ENCODE peak calls at places on chromosomes 6 and 20, in four cellular contexts. R is HepG2, P is WTC11, J is K562. U is an unnamed sample.

GRCh38 chr20:50629675-50630055 is 61.7 kb downstream of the RIPOR3 start:
- DNase-seq in P (no peak), R (no peak), J (no peak), U (no peak)

GRCh38 chr6:163485388-163485851 is 70.9 kb downstream of the QKI start:
- DNase-seq in J (peak; percentile 13), P (no peak), R (no peak), U (no peak)

GRCh38 chr20:35129647-35130069 is 17.5 kb downstream of the EDEM2 start:
- DNase-seq in P (no peak), J (no peak), R (peak; percentile 75), U (no peak)

GRCh38 chr6:1758076-1758679 is 148.5 kb downstream of the FOXC1 start:
- DNase-seq in R (no peak), J (no peak), P (no peak), U (no peak)

GRCh38 chr6:32581275-32582095 is 8.2 kb downstream of the HLA-DRB1 start:
- DNase-seq in R (no peak), J (no peak), P (no peak), U (no peak)

GRCh38 chr6:24238700-24239099 is 112.7 kb downstream of the NRSN1 start:
- DNase-seq in P (no peak), R (no peak), J (no peak), U (no peak)

GRCh38 chr6:150924808-150925654 is 59.5 kb downstream of the MTHFD1L start:
- DNase-seq in J (no peak), P (no peak), R (no peak), U (no peak)

GRCh38 chr20:49510562-49511117 is 28.2 kb upstream of the KCNB1 start:
- DNase-seq in P (no peak), J (no peak), R (no peak), U (no peak)

GRCh38 chr6:21115111-21115510 is 478.4 kb upstream of the SOX4 start:
- DNase-seq in R (peak; percentile 18), J (no peak), P (no peak), U (no peak)

GRCh38 chr6:17418281-17419188 is 25.1 kb downstream of the CAP2 start:
- DNase-seq in P (no peak), R (no peak), J (no peak), U (no peak)

GRCh38 chr6:15871211-15871770 is 208.5 kb upstream of the DTNBP1 start:
- DNase-seq in P (no peak), J (no peak), R (no peak), U (no peak)

GRCh38 chr6:111553580-111553979 is 52.1 kb downstream of the TRAF3IP2 start:
- DNase-seq in P (no peak), R (no peak), J (no peak), U (no peak)

GRCh38 chr20:50460608-50461268 is 49.4 kb upstream of the PTPN1 start:
- DNase-seq in J (peak; percentile 86), R (peak; percentile 91), P (peak; percentile 96), U (peak; percentile 88)

GRCh38 chr20:58797371-58798050 is 53.2 kb downstream of the GNAS-AS1 start:
- DNase-seq in R (no peak), J (no peak), P (no peak), U (no peak)

GRCh38 chr6:30223339-30223738 is 10.1 kb upstream of the TRIM26 start:
- DNase-seq in J (no peak), P (no peak), R (no peak), U (no peak)

GRCh38 chr6:143397229-143398222 is 53.0 kb downstream of the ADAT2 start:
- DNase-seq in P (peak; percentile 38), R (peak; percentile 99), J (no peak), U (no peak)

GRCh38 chr6:119273799-119274595 is 75.6 kb downstream of the MAN1A1 start:
- DNase-seq in P (no peak), J (no peak), R (no peak), U (no peak)

GRCh38 chr20:31706607-31707257 is 15.9 kb downstream of the BCL2L1 start:
- DNase-seq in R (peak; percentile 97), P (no peak), J (peak; percentile 85), U (no peak)

GRCh38 chr20:3248167-3248992 is 9.4 kb upstream of the SLC4A11 start:
- DNase-seq in J (peak; percentile 42), P (peak; percentile 72), R (no peak), U (no peak)

GRCh38 chr6:56370127-56370540 is 122.8 kb upstream of the COL21A1 start:
- DNase-seq in P (peak; percentile 59), J (peak; percentile 13), R (peak; percentile 87), U (peak; percentile 69)

GRCh38 chr20:6055161-6055783 is 1.4 kb upstream of the LRRN4 start:
- DNase-seq in J (peak; percentile 17), P (no peak), R (no peak), U (no peak)

GRCh38 chr6:166446567-166447065 is 63.9 kb upstream of the MPC1 start:
- DNase-seq in J (no peak), P (no peak), R (no peak), U (no peak)

GRCh38 chr6:90062667-90063066 is 168.4 kb downstream of the GJA10 start:
- DNase-seq in P (no peak), J (no peak), R (no peak), U (no peak)

GRCh38 chr6:5143625-5144311 is 58.6 kb downstream of the PPP1R3G start:
- DNase-seq in R (peak; percentile 75), J (peak; percentile 75), P (peak; percentile 86), U (peak; percentile 75)

GRCh38 chr6:136060052-136060451 is 190.1 kb downstream of the MTFR2 start:
- DNase-seq in J (no peak), R (no peak), P (no peak), U (no peak)

GRCh38 chr6:136059308-136059707 is 190.8 kb downstream of the MTFR2 start:
- DNase-seq in P (no peak), R (no peak), J (no peak), U (no peak)

GRCh38 chr6:136066005-136066404 is 184.1 kb downstream of the MTFR2 start:
- DNase-seq in R (no peak), P (no peak), J (no peak), U (no peak)

GRCh38 chr6:136060759-136061158 is 189.4 kb downstream of the MTFR2 start:
- DNase-seq in J (no peak), P (no peak), R (no peak), U (no peak)

DNA sequence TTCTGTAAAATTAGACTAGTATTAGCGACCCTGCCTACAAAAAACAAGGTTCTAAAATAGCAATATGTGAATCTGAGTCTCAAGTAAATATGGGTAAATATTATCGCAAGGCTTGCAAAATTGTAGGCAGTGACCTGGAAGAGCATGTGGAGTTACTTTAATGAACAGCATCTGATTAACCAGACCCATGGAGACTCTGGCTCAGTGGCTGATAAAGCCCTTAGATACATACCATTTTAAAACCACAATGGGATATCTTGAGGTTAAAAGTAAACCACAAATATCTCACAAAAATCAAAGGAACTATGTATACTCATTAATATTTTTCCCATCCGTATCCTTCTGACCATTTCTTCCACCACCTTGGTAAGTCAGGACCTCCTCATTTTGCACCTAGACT is 187.0 kb downstream of the MTFR2 start:
- DNase-seq in J (no peak), P (no peak), R (no peak), U (no peak)
- TF ChIP-seq ELF4 in J (no peak), P (no peak), R (no peak), U (no peak)

GRCh38 chr6:146290589-146290901 is 253.1 kb upstream of the RAB32 start:
- DNase-seq in P (no peak), J (no peak), R (no peak), U (no peak)

GRCh38 chr6:146287691-146288369 is 255.8 kb upstream of the RAB32 start:
- DNase-seq in R (no peak), J (no peak), P (no peak), U (no peak)

GRCh38 chr6:146286976-146287375 is 256.7 kb upstream of the RAB32 start:
- DNase-seq in J (no peak), R (no peak), P (no peak), U (no peak)

GRCh38 chr6:146292506-146292905 is 251.1 kb upstream of the RAB32 start:
- DNase-seq in R (no peak), J (no peak), P (no peak), U (no peak)

DNA sequence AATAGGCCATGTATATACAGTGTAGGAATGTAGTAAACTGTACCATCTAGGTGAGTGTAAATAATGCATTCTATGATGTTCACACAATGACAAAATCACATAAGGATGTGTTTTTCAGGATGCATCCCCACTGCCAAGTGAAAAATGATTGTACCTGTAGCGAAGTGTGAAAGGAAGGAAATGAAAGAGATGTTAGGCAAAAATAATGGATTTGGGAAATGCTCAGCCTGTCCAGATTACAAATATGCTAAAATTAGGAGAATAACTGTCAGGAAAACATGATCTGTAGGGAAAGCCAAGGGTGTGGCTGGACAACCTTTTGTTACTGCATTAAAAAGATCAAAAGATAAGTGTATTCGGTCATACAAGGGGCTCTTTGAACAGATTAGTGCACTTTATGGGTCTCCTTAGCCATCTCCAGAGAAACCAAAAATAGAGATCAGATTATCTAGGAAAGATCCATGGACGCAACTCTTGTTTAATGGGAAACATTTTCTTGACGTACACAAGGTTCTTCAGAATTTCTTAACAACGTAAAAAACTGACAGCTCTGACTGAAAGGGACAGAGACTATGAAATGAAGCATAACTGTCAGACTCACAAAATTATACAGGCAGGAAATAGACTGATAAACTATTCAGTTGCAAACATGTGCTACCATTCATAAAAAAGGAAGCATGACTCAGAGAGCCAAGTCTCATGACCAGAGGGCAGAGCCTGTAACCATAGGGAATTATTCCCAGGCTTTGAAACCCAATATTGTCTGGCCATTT is 253.6 kb upstream of the RAB32 start:
- DNase-seq in P (no peak), J (no peak), R (no peak), U (no peak)
- TF ChIP-seq ELF4 in P (no peak), J (no peak), R (no peak), U (no peak)

GRCh38 chr6:39938773-39939381 is 4.6 kb upstream of the MOCS1 start:
- DNase-seq in P (no peak), R (peak; percentile 19), J (no peak), U (no peak)

GRCh38 chr6:39941138-39941537 is 6.9 kb upstream of the MOCS1 start:
- DNase-seq in R (no peak), J (no peak), P (no peak), U (no peak)

GRCh38 chr6:39942903-39943580 is 8.8 kb upstream of the MOCS1 start:
- DNase-seq in J (no peak), R (no peak), P (no peak), U (no peak)

GRCh38 chr6:39945626-39946025 is 11.4 kb upstream of the MOCS1 start:
- DNase-seq in R (no peak), P (no peak), J (no peak), U (no peak)

DNA sequence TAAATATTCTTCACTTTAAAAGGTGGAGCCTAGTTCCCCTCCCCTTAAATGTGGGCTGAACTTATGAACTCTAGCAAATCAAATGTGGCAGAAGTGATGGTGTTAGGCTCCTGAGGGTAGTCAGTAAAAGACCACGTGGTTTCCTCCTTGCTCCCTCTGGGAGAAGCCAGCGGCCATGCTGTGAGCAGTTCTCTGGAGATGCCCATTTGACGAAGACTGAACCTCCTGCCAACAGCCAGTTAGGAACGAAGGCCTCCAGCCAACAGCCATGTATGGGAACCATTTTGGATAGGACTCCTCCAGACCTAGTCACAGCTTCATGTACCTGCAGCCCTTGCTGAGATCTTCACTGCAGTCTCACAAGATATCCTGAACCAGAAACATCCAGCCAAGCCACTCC is 7.6 kb upstream of the MOCS1 start:
- DNase-seq in R (no peak), J (no peak), P (no peak), U (no peak)
- TF ChIP-seq ELF4 in R (no peak), J (peak; percentile 64), P (no peak), U (no peak)

DNA sequence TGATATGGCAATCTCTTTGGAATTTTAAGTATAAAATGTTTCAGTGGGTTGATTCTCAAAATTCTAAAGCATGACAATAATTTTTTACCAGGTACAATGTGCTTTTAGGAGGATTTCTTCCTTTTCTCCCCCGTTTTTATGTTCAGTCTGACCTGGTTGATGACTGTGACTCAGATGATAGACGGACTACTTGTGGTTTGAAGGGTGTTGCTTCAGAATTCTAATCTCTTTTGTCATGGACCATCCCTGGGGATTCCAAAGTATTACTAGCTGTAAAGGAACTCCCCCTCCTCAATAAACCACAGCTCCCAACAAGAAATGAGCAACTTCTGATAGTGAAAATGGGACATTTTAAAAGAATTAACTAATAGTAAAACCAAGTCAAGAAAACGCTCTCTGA is 34.9 kb upstream of the TNFAIP3 start:
- DNase-seq in P (no peak), J (no peak), R (no peak), U (no peak)
- TF ChIP-seq ELF4 in P (no peak), J (no peak), R (no peak), U (no peak)

U was measured in HEK293T.